ENCODE peak calls at places on chromosomes 11 and 22, in ten cellular contexts. One of them, this sample, is unnamed.

GRCh38 chr11:19659529-19659928 is 53.1 kb upstream of the NAV2 start:
- DNase-seq in stimulated activated CD4-positive, alpha-beta T cell treated with anti-CD3 and anti-CD28 coated beads, Interleukin-1b, Interleukin-23, amount 100 ng/mL, for 1 hour: no peak
- DNase-seq in left kidney: no peak
- DNase-seq in astrocyte of the spinal cord: no peak
- DNase-seq in stimulated activated CD8-positive, alpha-beta memory T cell treated with anti-CD3 and anti-CD28 coated beads, Interleukin-2, amount 100 ng/mL, for 1 hour: no peak
- DNase-seq in esophagus squamous epithelium: no peak
- DNase-seq in anterior cingulate cortex: no peak
- DNase-seq in Kasumi-1: no peak
- DNase-seq in PC-9: no peak
- DNase-seq in activated CD4-positive, CD25-positive, alpha-beta regulatory T cell: no peak
- DNase-seq in this sample: no peak

GRCh38 chr11:69934861-69935494 is 115.8 kb upstream of the FGF3 start:
- DNase-seq in esophagus squamous epithelium: no peak
- DNase-seq in stimulated activated CD8-positive, alpha-beta memory T cell treated with anti-CD3 and anti-CD28 coated beads, Interleukin-2, amount 100 ng/mL, for 1 hour: no peak
- DNase-seq in Kasumi-1: no peak
- DNase-seq in left kidney: no peak
- DNase-seq in activated CD4-positive, CD25-positive, alpha-beta regulatory T cell: no peak
- DNase-seq in anterior cingulate cortex: no peak
- DNase-seq in astrocyte of the spinal cord: peak; percentile 29
- DNase-seq in PC-9: peak; percentile 84
- DNase-seq in stimulated activated CD4-positive, alpha-beta T cell treated with anti-CD3 and anti-CD28 coated beads, Interleukin-1b, Interleukin-23, amount 100 ng/mL, for 1 hour: no peak
- DNase-seq in this sample: no peak

GRCh38 chr11:34104680-34105078 is 750 bp upstream of the NAT10 start:
- DNase-seq in Kasumi-1: no peak
- DNase-seq in activated CD4-positive, CD25-positive, alpha-beta regulatory T cell: no peak
- DNase-seq in astrocyte of the spinal cord: no peak
- DNase-seq in esophagus squamous epithelium: no peak
- DNase-seq in stimulated activated CD4-positive, alpha-beta T cell treated with anti-CD3 and anti-CD28 coated beads, Interleukin-1b, Interleukin-23, amount 100 ng/mL, for 1 hour: no peak
- DNase-seq in anterior cingulate cortex: no peak
- DNase-seq in stimulated activated CD8-positive, alpha-beta memory T cell treated with anti-CD3 and anti-CD28 coated beads, Interleukin-2, amount 100 ng/mL, for 1 hour: no peak
- DNase-seq in left kidney: no peak
- DNase-seq in PC-9: no peak
- DNase-seq in this sample: no peak

GRCh38 chr11:108620958-108621772 is 27.6 kb upstream of the EXPH5 start:
- DNase-seq in esophagus squamous epithelium: no peak
- DNase-seq in anterior cingulate cortex: no peak
- DNase-seq in stimulated activated CD8-positive, alpha-beta memory T cell treated with anti-CD3 and anti-CD28 coated beads, Interleukin-2, amount 100 ng/mL, for 1 hour: no peak
- DNase-seq in stimulated activated CD4-positive, alpha-beta T cell treated with anti-CD3 and anti-CD28 coated beads, Interleukin-1b, Interleukin-23, amount 100 ng/mL, for 1 hour: no peak
- DNase-seq in astrocyte of the spinal cord: peak; percentile 7
- DNase-seq in PC-9: peak; percentile 83
- DNase-seq in left kidney: no peak
- DNase-seq in Kasumi-1: no peak
- DNase-seq in activated CD4-positive, CD25-positive, alpha-beta regulatory T cell: no peak
- DNase-seq in this sample: no peak

GRCh38 chr22:30433227-30433626 is 7.7 kb downstream of the MTFP1 start:
- DNase-seq in astrocyte of the spinal cord: no peak
- DNase-seq in PC-9: no peak
- DNase-seq in stimulated activated CD4-positive, alpha-beta T cell treated with anti-CD3 and anti-CD28 coated beads, Interleukin-1b, Interleukin-23, amount 100 ng/mL, for 1 hour: no peak
- DNase-seq in left kidney: no peak
- DNase-seq in activated CD4-positive, CD25-positive, alpha-beta regulatory T cell: no peak
- DNase-seq in Kasumi-1: no peak
- DNase-seq in stimulated activated CD8-positive, alpha-beta memory T cell treated with anti-CD3 and anti-CD28 coated beads, Interleukin-2, amount 100 ng/mL, for 1 hour: no peak
- DNase-seq in anterior cingulate cortex: no peak
- DNase-seq in esophagus squamous epithelium: no peak
- DNase-seq in this sample: no peak

GRCh38 chr22:43541462-43542407 is 129.9 kb downstream of the MPPED1 start:
- DNase-seq in activated CD4-positive, CD25-positive, alpha-beta regulatory T cell: no peak
- DNase-seq in astrocyte of the spinal cord: no peak
- DNase-seq in PC-9: no peak
- DNase-seq in anterior cingulate cortex: no peak
- DNase-seq in left kidney: no peak
- DNase-seq in stimulated activated CD8-positive, alpha-beta memory T cell treated with anti-CD3 and anti-CD28 coated beads, Interleukin-2, amount 100 ng/mL, for 1 hour: no peak
- DNase-seq in Kasumi-1: no peak
- DNase-seq in stimulated activated CD4-positive, alpha-beta T cell treated with anti-CD3 and anti-CD28 coated beads, Interleukin-1b, Interleukin-23, amount 100 ng/mL, for 1 hour: no peak
- DNase-seq in esophagus squamous epithelium: no peak
- DNase-seq in this sample: no peak

GRCh38 chr11:1341928-1342524 is 32.6 kb upstream of the TOLLIP start:
- DNase-seq in activated CD4-positive, CD25-positive, alpha-beta regulatory T cell: no peak
- DNase-seq in esophagus squamous epithelium: no peak
- DNase-seq in stimulated activated CD4-positive, alpha-beta T cell treated with anti-CD3 and anti-CD28 coated beads, Interleukin-1b, Interleukin-23, amount 100 ng/mL, for 1 hour: no peak
- DNase-seq in anterior cingulate cortex: peak; percentile 13
- DNase-seq in Kasumi-1: no peak
- DNase-seq in PC-9: no peak
- DNase-seq in astrocyte of the spinal cord: no peak
- DNase-seq in left kidney: no peak
- DNase-seq in stimulated activated CD8-positive, alpha-beta memory T cell treated with anti-CD3 and anti-CD28 coated beads, Interleukin-2, amount 100 ng/mL, for 1 hour: no peak
- DNase-seq in this sample: no peak

GRCh38 chr11:75424396-75424795 is 8.6 kb downstream of the KLHL35 start:
- DNase-seq in left kidney: peak; percentile 64
- DNase-seq in Kasumi-1: no peak
- DNase-seq in esophagus squamous epithelium: no peak
- DNase-seq in activated CD4-positive, CD25-positive, alpha-beta regulatory T cell: no peak
- DNase-seq in anterior cingulate cortex: no peak
- DNase-seq in stimulated activated CD4-positive, alpha-beta T cell treated with anti-CD3 and anti-CD28 coated beads, Interleukin-1b, Interleukin-23, amount 100 ng/mL, for 1 hour: no peak
- DNase-seq in PC-9: no peak
- DNase-seq in astrocyte of the spinal cord: no peak
- DNase-seq in stimulated activated CD8-positive, alpha-beta memory T cell treated with anti-CD3 and anti-CD28 coated beads, Interleukin-2, amount 100 ng/mL, for 1 hour: no peak
- DNase-seq in this sample: no peak

GRCh38 chr11:85889676-85890579 is 34.7 kb downstream of the CCDC83 start:
- DNase-seq in activated CD4-positive, CD25-positive, alpha-beta regulatory T cell: no peak
- DNase-seq in left kidney: peak; percentile 11
- DNase-seq in PC-9: peak; percentile 96
- DNase-seq in stimulated activated CD4-positive, alpha-beta T cell treated with anti-CD3 and anti-CD28 coated beads, Interleukin-1b, Interleukin-23, amount 100 ng/mL, for 1 hour: no peak
- DNase-seq in Kasumi-1: no peak
- DNase-seq in esophagus squamous epithelium: no peak
- DNase-seq in stimulated activated CD8-positive, alpha-beta memory T cell treated with anti-CD3 and anti-CD28 coated beads, Interleukin-2, amount 100 ng/mL, for 1 hour: no peak
- DNase-seq in astrocyte of the spinal cord: peak; percentile 81
- DNase-seq in anterior cingulate cortex: no peak
- DNase-seq in this sample: no peak

GRCh38 chr11:68002575-68002942 is 1.3 kb downstream of the UNC93B1 start:
- DNase-seq in stimulated activated CD8-positive, alpha-beta memory T cell treated with anti-CD3 and anti-CD28 coated beads, Interleukin-2, amount 100 ng/mL, for 1 hour: no peak
- DNase-seq in anterior cingulate cortex: no peak
- DNase-seq in stimulated activated CD4-positive, alpha-beta T cell treated with anti-CD3 and anti-CD28 coated beads, Interleukin-1b, Interleukin-23, amount 100 ng/mL, for 1 hour: no peak
- DNase-seq in Kasumi-1: peak; percentile 72
- DNase-seq in PC-9: no peak
- DNase-seq in left kidney: no peak
- DNase-seq in esophagus squamous epithelium: no peak
- DNase-seq in astrocyte of the spinal cord: no peak
- DNase-seq in activated CD4-positive, CD25-positive, alpha-beta regulatory T cell: no peak
- DNase-seq in this sample: no peak

GRCh38 chr11:79170289-79170688 is 270.5 kb downstream of the TENM4 start:
- DNase-seq in stimulated activated CD4-positive, alpha-beta T cell treated with anti-CD3 and anti-CD28 coated beads, Interleukin-1b, Interleukin-23, amount 100 ng/mL, for 1 hour: no peak
- DNase-seq in left kidney: no peak
- DNase-seq in Kasumi-1: no peak
- DNase-seq in anterior cingulate cortex: no peak
- DNase-seq in esophagus squamous epithelium: no peak
- DNase-seq in astrocyte of the spinal cord: no peak
- DNase-seq in PC-9: no peak
- DNase-seq in activated CD4-positive, CD25-positive, alpha-beta regulatory T cell: no peak
- DNase-seq in stimulated activated CD8-positive, alpha-beta memory T cell treated with anti-CD3 and anti-CD28 coated beads, Interleukin-2, amount 100 ng/mL, for 1 hour: no peak
- DNase-seq in this sample: no peak

GRCh38 chr11:96894587-96894986 is 504.8 kb downstream of the JRKL start:
- DNase-seq in Kasumi-1: no peak
- DNase-seq in esophagus squamous epithelium: no peak
- DNase-seq in activated CD4-positive, CD25-positive, alpha-beta regulatory T cell: no peak
- DNase-seq in PC-9: no peak
- DNase-seq in stimulated activated CD4-positive, alpha-beta T cell treated with anti-CD3 and anti-CD28 coated beads, Interleukin-1b, Interleukin-23, amount 100 ng/mL, for 1 hour: no peak
- DNase-seq in left kidney: no peak
- DNase-seq in stimulated activated CD8-positive, alpha-beta memory T cell treated with anti-CD3 and anti-CD28 coated beads, Interleukin-2, amount 100 ng/mL, for 1 hour: no peak
- DNase-seq in anterior cingulate cortex: no peak
- DNase-seq in astrocyte of the spinal cord: no peak
- DNase-seq in this sample: no peak

GRCh38 chr11:64622681-64623080 is 31.7 kb downstream of the SLC22A12 start:
- DNase-seq in stimulated activated CD8-positive, alpha-beta memory T cell treated with anti-CD3 and anti-CD28 coated beads, Interleukin-2, amount 100 ng/mL, for 1 hour: no peak
- DNase-seq in left kidney: no peak
- DNase-seq in activated CD4-positive, CD25-positive, alpha-beta regulatory T cell: no peak
- DNase-seq in anterior cingulate cortex: no peak
- DNase-seq in esophagus squamous epithelium: no peak
- DNase-seq in stimulated activated CD4-positive, alpha-beta T cell treated with anti-CD3 and anti-CD28 coated beads, Interleukin-1b, Interleukin-23, amount 100 ng/mL, for 1 hour: no peak
- DNase-seq in PC-9: no peak
- DNase-seq in Kasumi-1: no peak
- DNase-seq in astrocyte of the spinal cord: no peak
- DNase-seq in this sample: no peak

GRCh38 chr11:1202154-1202775 is 20.6 kb upstream of the MUC5B start:
- DNase-seq in PC-9: no peak
- DNase-seq in astrocyte of the spinal cord: no peak
- DNase-seq in anterior cingulate cortex: no peak
- DNase-seq in stimulated activated CD8-positive, alpha-beta memory T cell treated with anti-CD3 and anti-CD28 coated beads, Interleukin-2, amount 100 ng/mL, for 1 hour: no peak
- DNase-seq in stimulated activated CD4-positive, alpha-beta T cell treated with anti-CD3 and anti-CD28 coated beads, Interleukin-1b, Interleukin-23, amount 100 ng/mL, for 1 hour: no peak
- DNase-seq in Kasumi-1: peak; percentile 33
- DNase-seq in esophagus squamous epithelium: no peak
- DNase-seq in activated CD4-positive, CD25-positive, alpha-beta regulatory T cell: no peak
- DNase-seq in left kidney: no peak
- DNase-seq in this sample: peak; percentile 57

GRCh38 chr11:95341246-95341645 is 110.2 kb upstream of the SESN3 start:
- DNase-seq in stimulated activated CD8-positive, alpha-beta memory T cell treated with anti-CD3 and anti-CD28 coated beads, Interleukin-2, amount 100 ng/mL, for 1 hour: no peak
- DNase-seq in esophagus squamous epithelium: no peak
- DNase-seq in anterior cingulate cortex: no peak
- DNase-seq in astrocyte of the spinal cord: no peak
- DNase-seq in PC-9: no peak
- DNase-seq in stimulated activated CD4-positive, alpha-beta T cell treated with anti-CD3 and anti-CD28 coated beads, Interleukin-1b, Interleukin-23, amount 100 ng/mL, for 1 hour: no peak
- DNase-seq in activated CD4-positive, CD25-positive, alpha-beta regulatory T cell: no peak
- DNase-seq in left kidney: peak; percentile 77
- DNase-seq in Kasumi-1: no peak
- DNase-seq in this sample: no peak

GRCh38 chr22:24969588-24970301 is 17.2 kb downstream of the KIAA1671 start:
- DNase-seq in left kidney: peak; percentile 29
- DNase-seq in Kasumi-1: no peak
- DNase-seq in stimulated activated CD8-positive, alpha-beta memory T cell treated with anti-CD3 and anti-CD28 coated beads, Interleukin-2, amount 100 ng/mL, for 1 hour: no peak
- DNase-seq in anterior cingulate cortex: no peak
- DNase-seq in activated CD4-positive, CD25-positive, alpha-beta regulatory T cell: no peak
- DNase-seq in esophagus squamous epithelium: no peak
- DNase-seq in stimulated activated CD4-positive, alpha-beta T cell treated with anti-CD3 and anti-CD28 coated beads, Interleukin-1b, Interleukin-23, amount 100 ng/mL, for 1 hour: no peak
- DNase-seq in astrocyte of the spinal cord: peak; percentile 78
- DNase-seq in PC-9: peak; percentile 88
- DNase-seq in this sample: no peak

GRCh38 chr22:20247608-20248171 is 20.4 kb downstream of the RTN4R start:
- DNase-seq in astrocyte of the spinal cord: no peak
- DNase-seq in anterior cingulate cortex: no peak
- DNase-seq in stimulated activated CD4-positive, alpha-beta T cell treated with anti-CD3 and anti-CD28 coated beads, Interleukin-1b, Interleukin-23, amount 100 ng/mL, for 1 hour: no peak
- DNase-seq in PC-9: no peak
- DNase-seq in Kasumi-1: no peak
- DNase-seq in esophagus squamous epithelium: no peak
- DNase-seq in left kidney: no peak
- DNase-seq in stimulated activated CD8-positive, alpha-beta memory T cell treated with anti-CD3 and anti-CD28 coated beads, Interleukin-2, amount 100 ng/mL, for 1 hour: no peak
- DNase-seq in activated CD4-positive, CD25-positive, alpha-beta regulatory T cell: no peak
- DNase-seq in this sample: no peak

GRCh38 chr11:131859811-131860210 is 489.4 kb downstream of the NTM start:
- DNase-seq in anterior cingulate cortex: no peak
- DNase-seq in stimulated activated CD4-positive, alpha-beta T cell treated with anti-CD3 and anti-CD28 coated beads, Interleukin-1b, Interleukin-23, amount 100 ng/mL, for 1 hour: no peak
- DNase-seq in PC-9: no peak
- DNase-seq in stimulated activated CD8-positive, alpha-beta memory T cell treated with anti-CD3 and anti-CD28 coated beads, Interleukin-2, amount 100 ng/mL, for 1 hour: no peak
- DNase-seq in Kasumi-1: no peak
- DNase-seq in esophagus squamous epithelium: no peak
- DNase-seq in astrocyte of the spinal cord: peak; percentile 42
- DNase-seq in left kidney: no peak
- DNase-seq in activated CD4-positive, CD25-positive, alpha-beta regulatory T cell: no peak
- DNase-seq in this sample: no peak

GRCh38 chr22:41568811-41569210 is 8.0 kb downstream of the CSDC2 start:
- DNase-seq in stimulated activated CD4-positive, alpha-beta T cell treated with anti-CD3 and anti-CD28 coated beads, Interleukin-1b, Interleukin-23, amount 100 ng/mL, for 1 hour: no peak
- DNase-seq in anterior cingulate cortex: no peak
- DNase-seq in activated CD4-positive, CD25-positive, alpha-beta regulatory T cell: no peak
- DNase-seq in Kasumi-1: no peak
- DNase-seq in PC-9: no peak
- DNase-seq in left kidney: peak; percentile 82
- DNase-seq in astrocyte of the spinal cord: no peak
- DNase-seq in esophagus squamous epithelium: no peak
- DNase-seq in stimulated activated CD8-positive, alpha-beta memory T cell treated with anti-CD3 and anti-CD28 coated beads, Interleukin-2, amount 100 ng/mL, for 1 hour: no peak
- DNase-seq in this sample: no peak

GRCh38 chr11:34044664-34045485 is 6.7 kb upstream of the CAPRIN1 start:
- DNase-seq in activated CD4-positive, CD25-positive, alpha-beta regulatory T cell: no peak
- DNase-seq in stimulated activated CD8-positive, alpha-beta memory T cell treated with anti-CD3 and anti-CD28 coated beads, Interleukin-2, amount 100 ng/mL, for 1 hour: no peak
- DNase-seq in anterior cingulate cortex: no peak
- DNase-seq in esophagus squamous epithelium: no peak
- DNase-seq in astrocyte of the spinal cord: peak; percentile 88
- DNase-seq in Kasumi-1: peak; percentile 39
- DNase-seq in left kidney: no peak
- DNase-seq in stimulated activated CD4-positive, alpha-beta T cell treated with anti-CD3 and anti-CD28 coated beads, Interleukin-1b, Interleukin-23, amount 100 ng/mL, for 1 hour: no peak
- DNase-seq in PC-9: peak; percentile 96
- DNase-seq in this sample: no peak

GRCh38 chr11:95322546-95322945 is 91.5 kb upstream of the SESN3 start:
- DNase-seq in astrocyte of the spinal cord: peak; percentile 56
- DNase-seq in activated CD4-positive, CD25-positive, alpha-beta regulatory T cell: no peak
- DNase-seq in PC-9: no peak
- DNase-seq in anterior cingulate cortex: no peak
- DNase-seq in stimulated activated CD8-positive, alpha-beta memory T cell treated with anti-CD3 and anti-CD28 coated beads, Interleukin-2, amount 100 ng/mL, for 1 hour: no peak
- DNase-seq in esophagus squamous epithelium: no peak
- DNase-seq in Kasumi-1: no peak
- DNase-seq in left kidney: no peak
- DNase-seq in stimulated activated CD4-positive, alpha-beta T cell treated with anti-CD3 and anti-CD28 coated beads, Interleukin-1b, Interleukin-23, amount 100 ng/mL, for 1 hour: no peak
- DNase-seq in this sample: no peak

GRCh38 chr22:44098021-44098739 is 74.1 kb downstream of the PARVB start:
- DNase-seq in left kidney: no peak
- DNase-seq in anterior cingulate cortex: no peak
- DNase-seq in stimulated activated CD8-positive, alpha-beta memory T cell treated with anti-CD3 and anti-CD28 coated beads, Interleukin-2, amount 100 ng/mL, for 1 hour: no peak
- DNase-seq in esophagus squamous epithelium: no peak
- DNase-seq in PC-9: no peak
- DNase-seq in stimulated activated CD4-positive, alpha-beta T cell treated with anti-CD3 and anti-CD28 coated beads, Interleukin-1b, Interleukin-23, amount 100 ng/mL, for 1 hour: no peak
- DNase-seq in astrocyte of the spinal cord: no peak
- DNase-seq in activated CD4-positive, CD25-positive, alpha-beta regulatory T cell: no peak
- DNase-seq in Kasumi-1: no peak
- DNase-seq in this sample: no peak

GRCh38 chr11:73570415-73571114 is 27.3 kb downstream of the FAM168A start:
- DNase-seq in PC-9: peak; percentile 51
- DNase-seq in Kasumi-1: no peak
- DNase-seq in stimulated activated CD8-positive, alpha-beta memory T cell treated with anti-CD3 and anti-CD28 coated beads, Interleukin-2, amount 100 ng/mL, for 1 hour: no peak
- DNase-seq in astrocyte of the spinal cord: peak; percentile 59
- DNase-seq in activated CD4-positive, CD25-positive, alpha-beta regulatory T cell: no peak
- DNase-seq in esophagus squamous epithelium: no peak
- DNase-seq in anterior cingulate cortex: no peak
- DNase-seq in left kidney: no peak
- DNase-seq in stimulated activated CD4-positive, alpha-beta T cell treated with anti-CD3 and anti-CD28 coated beads, Interleukin-1b, Interleukin-23, amount 100 ng/mL, for 1 hour: no peak
- DNase-seq in this sample: no peak

GRCh38 chr11:11456896-11457295 is 103.8 kb upstream of the CSNK2A3 start:
- DNase-seq in anterior cingulate cortex: no peak
- DNase-seq in left kidney: peak; percentile 54
- DNase-seq in Kasumi-1: no peak
- DNase-seq in esophagus squamous epithelium: no peak
- DNase-seq in stimulated activated CD8-positive, alpha-beta memory T cell treated with anti-CD3 and anti-CD28 coated beads, Interleukin-2, amount 100 ng/mL, for 1 hour: no peak
- DNase-seq in PC-9: no peak
- DNase-seq in stimulated activated CD4-positive, alpha-beta T cell treated with anti-CD3 and anti-CD28 coated beads, Interleukin-1b, Interleukin-23, amount 100 ng/mL, for 1 hour: no peak
- DNase-seq in activated CD4-positive, CD25-positive, alpha-beta regulatory T cell: no peak
- DNase-seq in astrocyte of the spinal cord: no peak
- DNase-seq in this sample: no peak

GRCh38 chr22:29011868-29012428 is 49.7 kb downstream of the C22orf31 start:
- DNase-seq in esophagus squamous epithelium: no peak
- DNase-seq in anterior cingulate cortex: peak; percentile 62
- DNase-seq in activated CD4-positive, CD25-positive, alpha-beta regulatory T cell: no peak
- DNase-seq in stimulated activated CD8-positive, alpha-beta memory T cell treated with anti-CD3 and anti-CD28 coated beads, Interleukin-2, amount 100 ng/mL, for 1 hour: no peak
- DNase-seq in Kasumi-1: no peak
- DNase-seq in PC-9: no peak
- DNase-seq in stimulated activated CD4-positive, alpha-beta T cell treated with anti-CD3 and anti-CD28 coated beads, Interleukin-1b, Interleukin-23, amount 100 ng/mL, for 1 hour: no peak
- DNase-seq in left kidney: no peak
- DNase-seq in astrocyte of the spinal cord: no peak
- DNase-seq in this sample: peak; percentile 34

GRCh38 chr11:36018967-36019596 is 75.2 kb downstream of the LDLRAD3 start:
- DNase-seq in stimulated activated CD4-positive, alpha-beta T cell treated with anti-CD3 and anti-CD28 coated beads, Interleukin-1b, Interleukin-23, amount 100 ng/mL, for 1 hour: no peak
- DNase-seq in PC-9: no peak
- DNase-seq in activated CD4-positive, CD25-positive, alpha-beta regulatory T cell: no peak
- DNase-seq in esophagus squamous epithelium: no peak
- DNase-seq in left kidney: no peak
- DNase-seq in Kasumi-1: no peak
- DNase-seq in anterior cingulate cortex: no peak
- DNase-seq in astrocyte of the spinal cord: no peak
- DNase-seq in stimulated activated CD8-positive, alpha-beta memory T cell treated with anti-CD3 and anti-CD28 coated beads, Interleukin-2, amount 100 ng/mL, for 1 hour: no peak
- DNase-seq in this sample: no peak

GRCh38 chr22:27228771-27229170 is 571.4 kb downstream of the MIAT start:
- DNase-seq in stimulated activated CD4-positive, alpha-beta T cell treated with anti-CD3 and anti-CD28 coated beads, Interleukin-1b, Interleukin-23, amount 100 ng/mL, for 1 hour: no peak
- DNase-seq in esophagus squamous epithelium: no peak
- DNase-seq in astrocyte of the spinal cord: no peak
- DNase-seq in stimulated activated CD8-positive, alpha-beta memory T cell treated with anti-CD3 and anti-CD28 coated beads, Interleukin-2, amount 100 ng/mL, for 1 hour: no peak
- DNase-seq in anterior cingulate cortex: no peak
- DNase-seq in Kasumi-1: no peak
- DNase-seq in activated CD4-positive, CD25-positive, alpha-beta regulatory T cell: no peak
- DNase-seq in left kidney: no peak
- DNase-seq in PC-9: no peak
- DNase-seq in this sample: no peak